ENCODE peak calls at places on chromosomes 12 and 14, in four cellular contexts. One of them, this sample, is unnamed.

GRCh38 chr12:16604853-16605252 is 1.1 kb downstream of the LMO3 start:
- DNase-seq in heart right ventricle: peak
- DNase-seq in ascending aorta: no peak
- DNase-seq in activated naive CD4-positive, alpha-beta T cell: no peak
- DNase-seq in this sample: no peak

GRCh38 chr14:99506269-99506668 is 25.1 kb downstream of the CCNK start:
- DNase-seq in heart right ventricle: no peak
- DNase-seq in ascending aorta: no peak
- DNase-seq in activated naive CD4-positive, alpha-beta T cell: no peak
- DNase-seq in this sample: no peak

GRCh38 chr14:37585101-37585479 is 10.0 kb downstream of the FOXA1 start:
- DNase-seq in heart right ventricle: no peak
- DNase-seq in ascending aorta: no peak
- DNase-seq in activated naive CD4-positive, alpha-beta T cell: no peak
- DNase-seq in this sample: no peak

GRCh38 chr12:115506822-115507629 is 770.5 kb downstream of the MED13L start:
- DNase-seq in heart right ventricle: no peak
- DNase-seq in ascending aorta: no peak
- DNase-seq in activated naive CD4-positive, alpha-beta T cell: no peak
- DNase-seq in this sample: no peak

GRCh38 chr12:25130741-25131188 is 64.2 kb downstream of the DNAI7 start:
- DNase-seq in heart right ventricle: no peak
- DNase-seq in ascending aorta: no peak
- DNase-seq in activated naive CD4-positive, alpha-beta T cell: no peak
- DNase-seq in this sample: no peak

GRCh38 chr12:124680863-124681778 is 113.7 kb upstream of the NCOR2 start:
- DNase-seq in heart right ventricle: peak
- DNase-seq in ascending aorta: peak
- DNase-seq in activated naive CD4-positive, alpha-beta T cell: no peak
- DNase-seq in this sample: peak

GRCh38 chr14:32567543-32568384 is 238.7 kb downstream of the AKAP6 start:
- DNase-seq in heart right ventricle: no peak
- DNase-seq in ascending aorta: no peak
- DNase-seq in activated naive CD4-positive, alpha-beta T cell: no peak
- DNase-seq in this sample: no peak

GRCh38 chr12:20946732-20947131 is 136.2 kb downstream of the SLCO1B3 start:
- DNase-seq in heart right ventricle: no peak
- DNase-seq in ascending aorta: no peak
- DNase-seq in activated naive CD4-positive, alpha-beta T cell: no peak
- DNase-seq in this sample: no peak

GRCh38 chr12:116918464-116918863 is 7.7 kb downstream of the FBXW8 start:
- DNase-seq in heart right ventricle: no peak
- DNase-seq in ascending aorta: no peak
- DNase-seq in activated naive CD4-positive, alpha-beta T cell: no peak
- DNase-seq in this sample: no peak

GRCh38 chr12:40175489-40175888 is 49.3 kb upstream of the LRRK2 start:
- DNase-seq in heart right ventricle: no peak
- DNase-seq in ascending aorta: no peak
- DNase-seq in activated naive CD4-positive, alpha-beta T cell: no peak
- DNase-seq in this sample: no peak

GRCh38 chr12:33828326-33828725 is 194.0 kb upstream of the ALG10 start:
- DNase-seq in heart right ventricle: no peak
- DNase-seq in ascending aorta: no peak
- DNase-seq in activated naive CD4-positive, alpha-beta T cell: no peak
- DNase-seq in this sample: no peak

GRCh38 chr14:33186656-33187055 is 248.0 kb downstream of the NPAS3 start:
- DNase-seq in heart right ventricle: no peak
- DNase-seq in ascending aorta: no peak
- DNase-seq in activated naive CD4-positive, alpha-beta T cell: no peak
- DNase-seq in this sample: no peak

GRCh38 chr12:132404956-132405741 is 75.8 kb upstream of the GALNT9 start:
- DNase-seq in heart right ventricle: peak
- DNase-seq in ascending aorta: no peak
- DNase-seq in activated naive CD4-positive, alpha-beta T cell: no peak
- DNase-seq in this sample: peak